ENCODE peak calls at places on chromosomes 12 and 14, in six cellular contexts. One of them, this sample, is unnamed.

GRCh38 chr12:4383304-4383865 is 3.9 kb upstream of the FGF23 start:
- DNase-seq in keratinocyte: no peak
- DNase-seq in A549: no peak
- DNase-seq in AG09309: no peak
- DNase-seq in nephron progenitor cell: peak
- DNase-seq in RWPE1: no peak
- DNase-seq in this sample: no peak

GRCh38 chr14:50741571-50741970 is 73.5 kb upstream of the SAV1 start:
- DNase-seq in keratinocyte: no peak
- DNase-seq in A549: peak
- DNase-seq in AG09309: no peak
- DNase-seq in nephron progenitor cell: no peak
- DNase-seq in RWPE1: peak
- DNase-seq in this sample: peak

GRCh38 chr12:40970320-40970907 is 217.7 kb upstream of the PDZRN4 start:
- DNase-seq in keratinocyte: no peak
- DNase-seq in A549: no peak
- DNase-seq in AG09309: no peak
- DNase-seq in nephron progenitor cell: no peak
- DNase-seq in RWPE1: no peak
- DNase-seq in this sample: no peak

GRCh38 chr12:3833670-3834310 is 39.4 kb downstream of the PARP11 start:
- DNase-seq in keratinocyte: no peak
- DNase-seq in A549: no peak
- DNase-seq in AG09309: no peak
- DNase-seq in nephron progenitor cell: no peak
- DNase-seq in RWPE1: no peak
- DNase-seq in this sample: no peak

GRCh38 chr14:50790568-50790967 is 40.4 kb downstream of the NIN start:
- DNase-seq in keratinocyte: no peak
- DNase-seq in A549: no peak
- DNase-seq in AG09309: no peak
- DNase-seq in nephron progenitor cell: no peak
- DNase-seq in RWPE1: no peak
- DNase-seq in this sample: no peak

GRCh38 chr12:89225401-89225800 is 126.9 kb downstream of the DUSP6 start:
- DNase-seq in keratinocyte: peak
- DNase-seq in A549: no peak
- DNase-seq in AG09309: no peak
- DNase-seq in nephron progenitor cell: no peak
- DNase-seq in RWPE1: peak
- DNase-seq in this sample: peak

GRCh38 chr12:42997032-42997431 is 407.5 kb upstream of the PRICKLE1 start:
- DNase-seq in keratinocyte: no peak
- DNase-seq in A549: no peak
- DNase-seq in AG09309: no peak
- DNase-seq in nephron progenitor cell: no peak
- DNase-seq in RWPE1: no peak
- DNase-seq in this sample: no peak

GRCh38 chr14:75091251-75091650 is 21.8 kb downstream of the ZC2HC1C start:
- DNase-seq in keratinocyte: no peak
- DNase-seq in A549: no peak
- DNase-seq in AG09309: no peak
- DNase-seq in nephron progenitor cell: no peak
- DNase-seq in RWPE1: no peak
- DNase-seq in this sample: no peak

GRCh38 chr12:92147491-92147890 is 1.8 kb upstream of the BTG1 start:
- DNase-seq in keratinocyte: no peak
- DNase-seq in A549: no peak
- DNase-seq in AG09309: no peak
- DNase-seq in nephron progenitor cell: no peak
- DNase-seq in RWPE1: no peak
- DNase-seq in this sample: no peak

GRCh38 chr14:94313991-94314655 is 9.0 kb downstream of the SERPINA6 start:
- DNase-seq in keratinocyte: no peak
- DNase-seq in A549: no peak
- DNase-seq in AG09309: no peak
- DNase-seq in nephron progenitor cell: no peak
- DNase-seq in RWPE1: no peak
- DNase-seq in this sample: no peak

GRCh38 chr12:45223868-45224267 is 8.0 kb downstream of the ANO6 start:
- DNase-seq in keratinocyte: no peak
- DNase-seq in A549: no peak
- DNase-seq in AG09309: no peak
- DNase-seq in nephron progenitor cell: no peak
- DNase-seq in RWPE1: no peak
- DNase-seq in this sample: no peak

GRCh38 chr12:110037315-110037714 is 11.0 kb downstream of the C12orf76 start:
- DNase-seq in keratinocyte: no peak
- DNase-seq in A549: no peak
- DNase-seq in AG09309: no peak
- DNase-seq in nephron progenitor cell: no peak
- DNase-seq in RWPE1: no peak
- DNase-seq in this sample: no peak

GRCh38 chr12:57491393-57492280 is 3.8 kb downstream of the MARS1 start:
- DNase-seq in keratinocyte: no peak
- DNase-seq in A549: peak
- DNase-seq in AG09309: no peak
- DNase-seq in nephron progenitor cell: no peak
- DNase-seq in RWPE1: no peak
- DNase-seq in this sample: no peak

GRCh38 chr14:68569546-68569908 is 223.3 kb downstream of the ZFP36L1 start:
- DNase-seq in keratinocyte: no peak
- DNase-seq in A549: no peak
- DNase-seq in AG09309: no peak
- DNase-seq in nephron progenitor cell: no peak
- DNase-seq in RWPE1: no peak
- DNase-seq in this sample: no peak

GRCh38 chr14:67859169-67859749 is 39.7 kb downstream of the RAD51B start:
- DNase-seq in keratinocyte: no peak
- DNase-seq in A549: no peak
- DNase-seq in AG09309: no peak
- DNase-seq in nephron progenitor cell: no peak
- DNase-seq in RWPE1: no peak
- DNase-seq in this sample: no peak

GRCh38 chr14:34632451-34632850 is 2.5 kb upstream of the SNX6 start:
- DNase-seq in keratinocyte: no peak
- DNase-seq in A549: no peak
- DNase-seq in AG09309: no peak
- DNase-seq in nephron progenitor cell: no peak
- DNase-seq in RWPE1: no peak
- DNase-seq in this sample: no peak

GRCh38 chr14:73785336-73785833 is 66.2 kb upstream of the PTGR2 start:
- DNase-seq in keratinocyte: no peak
- DNase-seq in A549: no peak
- DNase-seq in AG09309: no peak
- DNase-seq in nephron progenitor cell: peak
- DNase-seq in RWPE1: no peak
- DNase-seq in this sample: peak

GRCh38 chr12:76220980-76221379 is 127.2 kb downstream of the BBS10 start:
- DNase-seq in keratinocyte: no peak
- DNase-seq in A549: no peak
- DNase-seq in AG09309: no peak
- DNase-seq in nephron progenitor cell: no peak
- DNase-seq in RWPE1: no peak
- DNase-seq in this sample: no peak

GRCh38 chr14:95769976-95770375 is 56.1 kb upstream of the TCL1A start:
- DNase-seq in keratinocyte: no peak
- DNase-seq in A549: no peak
- DNase-seq in AG09309: no peak
- DNase-seq in nephron progenitor cell: no peak
- DNase-seq in RWPE1: no peak
- DNase-seq in this sample: no peak

GRCh38 chr12:66314278-66314677 is 12.0 kb downstream of the HELB start:
- DNase-seq in keratinocyte: no peak
- DNase-seq in A549: no peak
- DNase-seq in AG09309: no peak
- DNase-seq in nephron progenitor cell: no peak
- DNase-seq in RWPE1: no peak
- DNase-seq in this sample: no peak

GRCh38 chr12:57452181-57452936 is 2.7 kb upstream of the INHBE start:
- DNase-seq in keratinocyte: no peak
- DNase-seq in A549: no peak
- DNase-seq in AG09309: peak
- DNase-seq in nephron progenitor cell: no peak
- DNase-seq in RWPE1: no peak
- DNase-seq in this sample: peak

GRCh38 chr12:47133981-47134380 is 54.2 kb upstream of the AMIGO2 start:
- DNase-seq in keratinocyte: no peak
- DNase-seq in A549: no peak
- DNase-seq in AG09309: no peak
- DNase-seq in nephron progenitor cell: no peak
- DNase-seq in RWPE1: no peak
- DNase-seq in this sample: no peak

GRCh38 chr14:90523544-90523943 is 126.7 kb downstream of the CALM1 start:
- DNase-seq in keratinocyte: no peak
- DNase-seq in A549: no peak
- DNase-seq in AG09309: no peak
- DNase-seq in nephron progenitor cell: no peak
- DNase-seq in RWPE1: no peak
- DNase-seq in this sample: no peak

GRCh38 chr12:1353451-1353850 is 240.9 kb downstream of the FBXL14 start:
- DNase-seq in keratinocyte: no peak
- DNase-seq in A549: no peak
- DNase-seq in AG09309: no peak
- DNase-seq in nephron progenitor cell: no peak
- DNase-seq in RWPE1: no peak
- DNase-seq in this sample: no peak

DNA sequence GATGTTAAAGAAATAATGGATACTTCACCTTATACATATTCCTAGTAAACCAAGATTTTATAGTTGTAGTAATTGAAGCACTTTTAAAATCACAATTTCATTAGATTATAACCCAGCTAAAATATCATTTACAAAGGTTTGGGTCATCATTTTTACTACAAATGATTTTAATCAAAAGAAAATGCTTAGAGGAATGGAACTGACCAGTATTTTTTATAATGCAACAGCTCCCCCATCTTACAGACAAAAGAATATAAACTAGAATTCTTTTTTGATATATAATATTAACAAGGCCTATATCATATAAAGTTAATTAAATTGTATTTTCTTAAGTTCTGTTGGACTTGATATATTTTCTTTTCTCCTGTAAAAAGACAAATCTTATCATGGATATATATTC is 20.4 kb upstream of the LRFN5 start:
- DNase-seq in keratinocyte: no peak
- DNase-seq in A549: no peak
- DNase-seq in AG09309: no peak
- DNase-seq in nephron progenitor cell: no peak
- DNase-seq in RWPE1: no peak
- DNase-seq in this sample: no peak
- TF ChIP-seq CTCF in keratinocyte: no peak
- TF ChIP-seq CTCF in A549: no peak
- TF ChIP-seq CTCF in AG09309: no peak
- TF ChIP-seq CTCF in nephron progenitor cell: no peak
- TF ChIP-seq CTCF in RWPE1: no peak
- TF ChIP-seq CTCF in this sample: no peak

GRCh38 chr12:48219635-48220034 is 16.5 kb upstream of the OR10AD1 start:
- DNase-seq in keratinocyte: no peak
- DNase-seq in A549: no peak
- DNase-seq in AG09309: no peak
- DNase-seq in nephron progenitor cell: no peak
- DNase-seq in RWPE1: no peak
- DNase-seq in this sample: no peak
- TF ChIP-seq CTCF in keratinocyte: no peak
- TF ChIP-seq CTCF in A549: no peak
- TF ChIP-seq CTCF in AG09309: no peak
- TF ChIP-seq CTCF in nephron progenitor cell: no peak
- TF ChIP-seq CTCF in RWPE1: no peak
- TF ChIP-seq CTCF in this sample: no peak

GRCh38 chr12:119669744-119670472 is 2.0 kb downstream of the PRKAB1 start:
- DNase-seq in keratinocyte: peak
- DNase-seq in A549: no peak
- DNase-seq in AG09309: no peak
- DNase-seq in nephron progenitor cell: no peak
- DNase-seq in RWPE1: no peak
- DNase-seq in this sample: no peak
- TF ChIP-seq CTCF in keratinocyte: no peak
- TF ChIP-seq CTCF in A549: no peak
- TF ChIP-seq CTCF in AG09309: no peak
- TF ChIP-seq CTCF in nephron progenitor cell: no peak
- TF ChIP-seq CTCF in RWPE1: no peak
- TF ChIP-seq CTCF in this sample: no peak

DNA sequence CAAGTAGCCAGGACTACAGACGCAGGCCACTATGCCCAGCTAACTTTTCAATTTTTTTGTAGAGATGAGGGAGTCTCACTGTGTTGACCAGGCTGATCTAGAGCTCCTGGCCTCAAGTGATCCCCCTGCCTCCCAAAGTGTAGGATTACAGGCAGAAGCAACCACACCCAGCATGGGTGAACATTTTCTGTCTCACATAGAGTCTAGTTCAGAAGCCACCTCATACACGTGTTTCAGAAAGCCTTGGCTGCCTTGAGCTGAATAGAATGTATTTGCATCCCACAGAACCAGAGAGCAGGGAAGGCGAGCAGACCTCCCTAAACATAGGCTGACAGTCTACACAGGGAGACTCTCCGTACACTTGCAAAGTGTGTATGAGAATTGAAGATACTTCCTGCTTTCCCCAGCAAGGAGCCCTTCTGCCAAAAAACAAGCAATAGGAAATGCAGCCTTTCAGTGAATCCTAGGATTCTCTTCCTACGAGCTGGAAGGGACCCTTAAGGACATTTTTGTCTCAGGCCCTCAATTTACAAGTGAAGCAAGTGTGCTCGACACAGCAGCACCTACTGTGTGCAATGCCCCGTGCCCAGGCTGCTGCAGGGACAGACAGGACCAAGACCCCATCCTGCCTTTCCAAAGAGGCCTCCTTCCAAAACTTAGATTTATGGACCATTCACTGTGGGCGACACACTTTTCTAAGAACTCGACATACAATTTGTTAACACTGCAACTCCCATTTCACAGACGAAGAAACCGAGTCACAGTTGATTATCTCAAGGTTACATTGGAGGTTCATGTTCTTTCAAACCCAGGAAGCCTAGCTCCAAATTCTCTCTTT is 11.2 kb downstream of the NUAK1 start:
- DNase-seq in keratinocyte: no peak
- DNase-seq in A549: no peak
- DNase-seq in AG09309: no peak
- DNase-seq in nephron progenitor cell: no peak
- DNase-seq in RWPE1: no peak
- DNase-seq in this sample: no peak
- TF ChIP-seq CTCF in keratinocyte: no peak
- TF ChIP-seq CTCF in A549: no peak
- TF ChIP-seq CTCF in AG09309: no peak
- TF ChIP-seq CTCF in nephron progenitor cell: no peak
- TF ChIP-seq CTCF in RWPE1: no peak
- TF ChIP-seq CTCF in this sample: peak